ENCODE peak calls at places on chromosomes 6 and 20, in ten cellular contexts. F, Y, U, X, S, H, Q, Z, D and G are unnamed samples. For H3K9me3, the result is how much of the 10 kb centered on the place peaks cover.

GRCh38 chr6:9504191-9504590 is 910.7 kb downstream of the TFAP2A start:
- DNase-seq in F (no peak), Y (no peak), U (no peak), X (no peak), S (no peak), H (no peak), Q (no peak), Z (no peak), D (no peak), G (no peak)

GRCh38 chr6:152426276-152426675 is 210.9 kb downstream of the SYNE1 start:
- DNase-seq in F (no peak), Y (no peak), U (no peak), X (no peak), S (no peak), H (no peak), Q (no peak), Z (no peak), D (no peak), G (no peak)

GRCh38 chr6:29943053-29943966 is 978 bp downstream of the HLA-A start:
- DNase-seq in F (no peak), Y (peak), U (no peak), X (peak), S (no peak), H (peak), Q (no peak), Z (no peak), D (peak), G (no peak)

GRCh38 chr20:57714409-57715267 is 4.8 kb upstream of the PMEPA1 start:
- DNase-seq in F (no peak), Y (no peak), U (peak), X (no peak), S (peak), H (peak), Q (no peak), Z (no peak), D (no peak), G (no peak)

GRCh38 chr6:33566182-33567084 is 13.6 kb downstream of the BAK1 start:
- DNase-seq in F (no peak), Y (no peak), U (no peak), X (no peak), S (peak), H (peak), Q (no peak), Z (no peak), D (no peak), G (no peak)

GRCh38 chr20:25310921-25311728 is 63.2 kb downstream of the PYGB start:
- DNase-seq in F (no peak), Y (no peak), U (no peak), X (peak), S (peak), H (peak), Q (no peak), Z (no peak), D (no peak), G (no peak)

GRCh38 chr20:24007073-24007595 is 18.6 kb upstream of the GGTLC1 start:
- DNase-seq in F (no peak), Y (no peak), U (no peak), X (no peak), S (no peak), H (no peak), Q (no peak), Z (no peak), D (no peak), G (no peak)

GRCh38 chr20:47907031-47907670 is 121.9 kb upstream of the SULF2 start:
- DNase-seq in F (no peak), Y (no peak), U (no peak), X (no peak), S (no peak), H (no peak), Q (no peak), Z (peak), D (no peak), G (no peak)

GRCh38 chr6:108435391-108435790 is 125.3 kb upstream of the FOXO3 start:
- DNase-seq in F (peak), Y (no peak), U (no peak), X (no peak), S (no peak), H (no peak), Q (no peak), Z (no peak), D (no peak), G (no peak)

GRCh38 chr6:122207794-122208193 is 191.7 kb upstream of the HSF2 start:
- DNase-seq in F (no peak), Y (no peak), U (no peak), X (no peak), S (peak), H (no peak), Q (no peak), Z (no peak), D (no peak), G (no peak)

GRCh38 chr20:62389601-62390087 is 2.7 kb downstream of the RPS21 start:
- DNase-seq in F (no peak), Y (no peak), U (no peak), X (no peak), S (no peak), H (no peak), Q (no peak), Z (no peak), D (no peak), G (no peak)

GRCh38 chr6:12119085-12119588 is 107.0 kb downstream of the HIVEP1 start:
- DNase-seq in F (no peak), Y (no peak), U (peak), X (no peak), S (no peak), H (no peak), Q (no peak), Z (no peak), D (no peak), G (peak)

GRCh38 chr6:46015119-46015968 is at the start of gene CLIC5:
- DNase-seq in F (no peak), Y (no peak), U (no peak), X (peak), S (no peak), H (no peak), Q (peak), Z (peak), D (peak), G (peak)

GRCh38 chr20:3744806-3745685 is 12.6 kb downstream of the HSPA12B start:
- DNase-seq in F (peak), Y (peak), U (peak), X (peak), S (peak), H (no peak), Q (peak), Z (peak), D (peak), G (peak)

GRCh38 chr6:2021713-2022125 is 223.7 kb downstream of the GMDS start:
- DNase-seq in F (peak), Y (peak), U (no peak), X (peak), S (peak), H (peak), Q (peak), Z (peak), D (peak), G (no peak)

GRCh38 chr20:58851221-58851968 is 693 bp upstream of the GNAS-AS1 start:
- DNase-seq in F (no peak), Y (no peak), U (no peak), X (peak), S (no peak), H (no peak), Q (no peak), Z (peak), D (no peak), G (no peak)

GRCh38 chr20:1718604-1719384 is 61.2 kb upstream of the SIRPG start:
- DNase-seq in F (peak), Y (peak), U (peak), X (no peak), S (peak), H (no peak), Q (no peak), Z (no peak), D (no peak), G (no peak)

GRCh38 chr6:5998236-5998635 is 8.5 kb downstream of the NRN1 start:
- DNase-seq in F (no peak), Y (no peak), U (no peak), X (no peak), S (no peak), H (no peak), Q (no peak), Z (peak), D (no peak), G (no peak)

GRCh38 chr6:6001443-6001842 is 5.3 kb downstream of the NRN1 start:
- DNase-seq in F (no peak), Y (no peak), U (no peak), X (no peak), S (no peak), H (no peak), Q (no peak), Z (no peak), D (no peak), G (no peak)

GRCh38 chr6:6002005-6002808 is 4.5 kb downstream of the NRN1 start:
- DNase-seq in F (no peak), Y (no peak), U (no peak), X (peak), S (no peak), H (no peak), Q (no peak), Z (peak), D (no peak), G (peak)

GRCh38 chr6:5998741-5999687 is 7.7 kb downstream of the NRN1 start:
- DNase-seq in F (no peak), Y (no peak), U (no peak), X (peak), S (no peak), H (no peak), Q (no peak), Z (peak), D (no peak), G (no peak)

GRCh38 chr6:5999688-6000608 is 6.8 kb downstream of the NRN1 start:
- DNase-seq in F (no peak), Y (no peak), U (no peak), X (peak), S (no peak), H (no peak), Q (no peak), Z (peak), D (no peak), G (no peak)
- H3K4me3 ChIP-seq in F (no peak), Y (no peak), U (no peak), X (no peak), S (no peak), H (no peak), Q (no peak), Z (peak), D (no peak), G (no peak)

GRCh38 chr20:41601742-41602141 is 16.4 kb downstream of the CHD6 start:
- DNase-seq in F (no peak), Y (no peak), U (no peak), X (no peak), S (no peak), H (no peak), Q (no peak), Z (no peak), D (no peak), G (no peak)

GRCh38 chr20:41607791-41608190 is 10.4 kb downstream of the CHD6 start:
- DNase-seq in F (no peak), Y (no peak), U (no peak), X (no peak), S (no peak), H (no peak), Q (no peak), Z (no peak), D (no peak), G (no peak)

GRCh38 chr20:41600926-41601631 is 17.1 kb downstream of the CHD6 start:
- DNase-seq in F (no peak), Y (no peak), U (no peak), X (no peak), S (no peak), H (no peak), Q (no peak), Z (no peak), D (no peak), G (no peak)

GRCh38 chr20:41599699-41600104 is 18.5 kb downstream of the CHD6 start:
- DNase-seq in F (no peak), Y (no peak), U (peak), X (no peak), S (peak), H (no peak), Q (no peak), Z (no peak), D (no peak), G (no peak)

GRCh38 chr20:41604002-41604401 is 14.2 kb downstream of the CHD6 start:
- DNase-seq in F (no peak), Y (no peak), U (no peak), X (no peak), S (no peak), H (no peak), Q (no peak), Z (no peak), D (no peak), G (no peak)
- H3K9me3 ChIP-seq in F (under half), Y (under half), U (under half), X (under half), S (under half), H (under half), Q (under half), Z (under half), D (under half), G (under half)

GRCh38 chr6:15256538-15257222 is 10.8 kb downstream of the JARID2 start:
- DNase-seq in F (no peak), Y (no peak), U (no peak), X (no peak), S (peak), H (peak), Q (no peak), Z (no peak), D (no peak), G (no peak)
- H3K4me3 ChIP-seq in F (no peak), Y (no peak), U (no peak), X (no peak), S (no peak), H (no peak), Q (no peak), Z (no peak), D (no peak), G (no peak)

DNA sequence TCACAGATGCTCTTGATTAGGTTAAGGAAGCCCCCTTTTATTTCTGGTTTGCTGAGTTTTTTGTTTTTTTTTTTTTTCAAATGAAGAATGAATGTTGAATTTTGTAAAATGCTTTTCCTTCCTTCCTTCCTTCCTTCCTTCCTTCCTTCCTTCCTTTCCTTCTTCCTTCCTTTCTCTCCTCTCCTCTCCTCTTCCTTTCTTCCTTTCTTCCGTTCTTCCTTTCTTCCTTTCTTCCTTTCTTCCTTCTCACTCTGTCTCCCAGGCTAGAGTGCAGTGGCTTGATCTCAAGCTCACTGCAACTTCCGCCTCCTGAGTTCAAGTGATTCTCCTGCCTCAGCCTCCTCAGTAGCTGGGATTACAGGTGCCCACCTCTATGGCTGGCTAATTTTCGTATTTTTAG is 158.2 kb downstream of the ZFAND3 start:
- DNase-seq in F (no peak), Y (no peak), U (no peak), X (no peak), S (no peak), H (no peak), Q (no peak), Z (no peak), D (no peak), G (no peak)
- H3K9me3 ChIP-seq in F (under half), Y (under half), U (under half), X (under half), S (under half), H (under half), Q (under half), Z (under half), D (under half), G (under half)

DNA sequence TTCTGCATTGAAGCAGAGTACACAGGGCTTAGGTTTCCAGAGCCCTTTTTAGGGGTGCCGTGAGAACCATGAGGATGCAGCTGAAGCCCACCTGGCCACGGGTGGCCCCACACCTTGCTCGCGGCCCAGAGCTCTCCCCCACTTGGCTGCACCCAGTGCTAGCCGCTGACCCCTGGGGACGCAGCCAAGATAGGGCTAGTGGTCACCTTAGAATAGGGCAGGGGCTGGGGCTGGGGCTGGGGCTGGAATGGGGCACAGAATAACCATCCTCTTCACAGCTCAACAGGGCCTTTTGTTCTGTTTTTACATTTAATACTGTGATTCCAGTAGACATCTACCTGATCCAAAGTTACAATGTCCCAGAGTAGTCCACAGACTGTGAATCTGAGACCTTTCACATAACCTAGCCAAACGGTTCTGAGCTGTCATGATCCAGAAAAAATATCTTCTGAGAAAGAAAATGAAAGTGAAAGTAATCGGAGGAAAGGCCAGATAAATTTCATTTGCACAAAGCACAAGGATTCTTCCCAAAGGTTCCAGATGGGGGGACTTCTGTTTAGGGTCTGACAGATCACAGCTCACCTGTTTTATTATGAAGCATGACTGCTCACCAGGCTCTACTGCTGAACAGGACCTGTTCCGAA is 402.1 kb downstream of the THBS2 start:
- DNase-seq in F (no peak), Y (no peak), U (no peak), X (no peak), S (no peak), H (no peak), Q (no peak), Z (no peak), D (no peak), G (no peak)
- H3K4me3 ChIP-seq in F (peak), Y (peak), U (no peak), X (no peak), S (peak), H (no peak), Q (no peak), Z (no peak), D (peak), G (no peak)

GRCh38 chr6:123658848-123659247 is 22.1 kb upstream of the TRDN start:
- DNase-seq in F (no peak), Y (no peak), U (no peak), X (no peak), S (no peak), H (no peak), Q (no peak), Z (no peak), D (no peak), G (no peak)
- H3K9me3 ChIP-seq in F (under half), Y (under half), U (under half), X (under half), S (under half), H (under half), Q (under half), Z (under half), D (under half), G (under half)

DNA sequence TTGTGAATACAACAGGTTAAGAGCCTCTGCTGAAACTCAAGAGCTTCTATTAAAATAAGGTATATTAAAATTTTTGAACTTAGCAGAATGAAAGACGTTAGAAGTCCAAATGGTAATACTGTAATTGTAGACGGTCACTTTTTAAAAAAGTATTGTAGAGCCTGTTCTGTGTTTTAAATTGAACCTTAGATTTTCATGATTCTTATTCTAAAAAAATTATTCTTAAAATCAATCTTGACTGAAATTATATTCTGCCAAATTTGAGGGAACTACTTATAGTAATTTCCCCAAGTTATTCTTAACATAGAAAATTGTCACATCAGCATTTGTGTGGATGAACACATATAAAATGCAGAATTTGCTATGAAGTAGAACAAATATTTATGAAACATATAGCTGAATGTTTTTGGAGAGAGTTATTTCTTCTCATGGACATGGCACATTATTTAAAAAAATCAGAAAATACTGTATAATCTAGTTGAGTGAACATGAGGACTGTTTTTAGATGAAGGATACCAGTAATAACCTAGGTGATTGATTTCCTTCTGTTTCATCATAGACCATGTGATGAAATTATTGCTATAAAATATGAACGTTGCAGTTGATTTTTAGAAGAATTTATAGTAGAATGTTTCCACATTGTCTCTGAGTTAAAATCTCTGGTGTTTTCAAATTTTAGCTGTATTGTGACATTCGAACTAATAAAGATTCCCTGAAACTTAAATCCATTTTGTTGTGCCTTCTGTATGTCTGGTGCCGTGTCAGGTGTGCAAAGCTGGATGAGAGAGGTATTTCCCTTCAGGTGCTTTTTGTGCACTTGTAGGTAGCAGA is 2.8 kb downstream of the TBPL1 start:
- DNase-seq in F (no peak), Y (no peak), U (no peak), X (no peak), S (no peak), H (no peak), Q (no peak), Z (no peak), D (no peak), G (no peak)
- H3K4me3 ChIP-seq in F (no peak), Y (no peak), U (no peak), X (no peak), S (peak), H (no peak), Q (no peak), Z (no peak), D (no peak), G (no peak)

GRCh38 chr6:138981416-138981815 is 6.6 kb downstream of the REPS1 start:
- DNase-seq in F (no peak), Y (no peak), U (no peak), X (no peak), S (peak), H (no peak), Q (no peak), Z (no peak), D (no peak), G (no peak)
- H3K9me3 ChIP-seq in F (under half), Y (under half), U (under half), X (under half), S (under half), H (under half), Q (under half), Z (under half), D (under half), G (under half)

DNA sequence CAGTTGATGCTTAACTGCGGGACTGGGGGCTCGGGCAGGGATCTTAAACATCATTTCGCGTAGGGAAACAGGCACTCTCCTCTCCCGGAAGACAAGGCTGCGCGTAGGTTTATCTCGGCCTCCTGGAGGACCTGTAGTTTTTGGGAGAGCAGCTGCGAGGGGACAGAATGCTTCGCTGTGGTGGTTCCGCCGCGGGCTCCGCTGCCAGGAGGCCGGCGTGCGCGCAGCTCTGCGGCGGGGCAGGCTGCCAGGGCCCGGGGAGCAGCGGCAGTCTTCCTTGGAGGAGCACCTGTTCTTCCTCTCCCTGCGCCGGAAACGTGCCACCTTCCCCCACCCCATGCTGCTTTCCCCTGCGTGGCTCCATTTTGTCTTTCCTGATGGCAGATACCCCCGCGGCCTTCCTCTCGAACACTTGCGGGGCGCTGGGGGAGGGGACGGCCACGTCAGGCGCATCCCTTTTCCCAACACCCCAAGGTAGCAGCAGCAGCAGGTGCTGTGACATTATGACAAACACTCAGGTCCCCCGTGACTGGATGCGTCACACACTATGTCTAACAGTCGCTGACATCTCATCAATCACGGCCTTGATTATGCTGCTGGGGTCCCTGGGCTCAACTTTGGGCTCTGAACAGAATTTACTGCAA is 230.7 kb upstream of the BTBD3 start:
- DNase-seq in F (no peak), Y (no peak), U (no peak), X (peak), S (peak), H (no peak), Q (peak), Z (peak), D (peak), G (no peak)
- H3K4me3 ChIP-seq in F (peak), Y (peak), U (peak), X (no peak), S (peak), H (no peak), Q (no peak), Z (peak), D (peak), G (no peak)

GRCh38 chr6:169678342-169678741 is 23.5 kb downstream of the WDR27 start:
- DNase-seq in F (no peak), Y (no peak), U (no peak), X (no peak), S (no peak), H (no peak), Q (no peak), Z (no peak), D (no peak), G (no peak)
- H3K9me3 ChIP-seq in F (under half), Y (under half), U (under half), X (under half), S (under half), H (under half), Q (under half), Z (under half), D (under half), G (under half)